ENCODE peak calls at places on chromosomes 13 and 19, in five cellular contexts. Z is Panc1, I is cardiac fibroblast, U is BE2C, A is NB4. E is an unnamed sample.

GRCh38 chr13:98584668-98585397 is 7.9 kb upstream of the STK24 start:
- DNase-seq in Z (no peak), I (no peak), U (no peak), A (no peak), E (no peak)

GRCh38 chr13:73428137-73428536 is 369.3 kb downstream of the KLF5 start:
- DNase-seq in Z (no peak), I (peak; percentile 84), U (no peak), A (no peak), E (no peak)

GRCh38 chr13:78187781-78188180 is 269.1 kb upstream of the EDNRB start:
- DNase-seq in Z (no peak), I (no peak), U (no peak), A (no peak), E (no peak)

GRCh38 chr13:65959305-65959704 is 1270.8 kb downstream of the PCDH9 start:
- DNase-seq in Z (no peak), I (peak; percentile 5), U (peak; percentile 19), A (no peak), E (no peak)

GRCh38 chr19:46927106-46927505 is 66.3 kb downstream of the ARHGAP35 start:
- DNase-seq in Z (no peak), I (no peak), U (no peak), A (no peak), E (no peak)

GRCh38 chr19:4380254-4380727 is 20.1 kb downstream of the SH3GL1 start:
- DNase-seq in Z (no peak), I (no peak), U (no peak), A (no peak), E (no peak)

GRCh38 chr19:43664008-43664407 is 6.0 kb downstream of the PLAUR start:
- DNase-seq in Z (no peak), I (no peak), U (no peak), A (peak; percentile 40), E (no peak)

GRCh38 chr19:47040869-47041268 is 7.6 kb downstream of the TMEM160 start:
- DNase-seq in Z (no peak), I (no peak), U (no peak), A (no peak), E (no peak)

GRCh38 chr13:44810067-44810840 is 179.0 kb downstream of the NUFIP1 start:
- DNase-seq in Z (no peak), I (peak; percentile 27), U (peak; percentile 50), A (peak; percentile 11), E (no peak)

GRCh38 chr13:42777476-42777875 is 3.9 kb upstream of the FAM216B start:
- DNase-seq in Z (no peak), I (peak; percentile 21), U (no peak), A (no peak), E (no peak)

GRCh38 chr13:30907167-30907761 is 1.2 kb downstream of the MEDAG start:
- DNase-seq in Z (no peak), I (peak; percentile 54), U (no peak), A (no peak), E (no peak)

GRCh38 chr19:46970815-46971214 is 48.8 kb upstream of the NPAS1 start:
- DNase-seq in Z (peak; percentile 50), I (peak; percentile 86), U (no peak), A (no peak), E (no peak)

GRCh38 chr13:49066856-49067255 is 91.1 kb downstream of the FNDC3A start:
- DNase-seq in Z (no peak), I (no peak), U (no peak), A (no peak), E (no peak)

GRCh38 chr19:39031368-39032163 is 783 bp downstream of the FBXO27 start:
- DNase-seq in Z (peak; percentile 100), I (peak; percentile 64), U (peak; percentile 92), A (peak; percentile 74), E (peak; percentile 97)

GRCh38 chr13:41111454-41111853 is 21.1 kb downstream of the KBTBD6 start:
- DNase-seq in Z (no peak), I (peak; percentile 61), U (no peak), A (no peak), E (no peak)

GRCh38 chr13:29853131-29853530 is 2.7 kb upstream of the UBL3 start:
- DNase-seq in Z (no peak), I (no peak), U (no peak), A (no peak), E (no peak)

GRCh38 chr19:4120531-4120930 is 3.4 kb downstream of the MAP2K2 start:
- DNase-seq in Z (no peak), I (peak; percentile 91), U (no peak), A (no peak), E (no peak)

GRCh38 chr19:39110263-39110967 is 15.2 kb upstream of the PAK4 start:
- DNase-seq in Z (peak; percentile 75), I (peak; percentile 50), U (peak; percentile 62), A (peak; percentile 31), E (peak; percentile 67)

GRCh38 chr13:98141938-98142426 is 912 bp upstream of the FARP1 start:
- DNase-seq in Z (no peak), I (no peak), U (peak; percentile 18), A (peak; percentile 9), E (peak; percentile 35)

GRCh38 chr13:30805603-30806011 is 70.3 kb downstream of the ALOX5AP start:
- DNase-seq in Z (no peak), I (no peak), U (peak; percentile 76), A (no peak), E (peak; percentile 21)

GRCh38 chr19:14107581-14108461 is 9.7 kb downstream of the PRKACA start:
- DNase-seq in Z (no peak), I (peak; percentile 91), U (no peak), A (no peak), E (no peak)

GRCh38 chr19:53808710-53809125 is 15.4 kb downstream of the NLRP12 start:
- DNase-seq in Z (peak; percentile 33), I (peak; percentile 70), U (no peak), A (peak; percentile 73), E (no peak)

GRCh38 chr19:35027009-35027408 is 3.3 kb upstream of the SCN1B start:
- DNase-seq in Z (no peak), I (no peak), U (no peak), A (no peak), E (no peak)

GRCh38 chr13:110264685-110265275 is 42.2 kb downstream of the COL4A1 start:
- DNase-seq in Z (no peak), I (no peak), U (no peak), A (no peak), E (no peak)

GRCh38 chr13:44868397-44868796 is 120.9 kb downstream of the NUFIP1 start:
- DNase-seq in Z (no peak), I (no peak), U (no peak), A (no peak), E (no peak)

GRCh38 chr13:77026255-77026782 is 640 bp downstream of the FBXL3 start:
- DNase-seq in Z (no peak), I (peak; percentile 72), U (peak; percentile 83), A (peak; percentile 91), E (peak; percentile 75)

GRCh38 chr13:61052175-61052574 is 363.5 kb downstream of the PCDH20 start:
- DNase-seq in Z (no peak), I (no peak), U (no peak), A (peak; percentile 4), E (no peak)

GRCh38 chr19:6761053-6761676 is 6.1 kb downstream of the SH2D3A start:
- DNase-seq in Z (no peak), I (peak; percentile 39), U (peak; percentile 55), A (peak; percentile 37), E (no peak)

GRCh38 chr13:111048387-111048786 is 66.7 kb upstream of the ARHGEF7 start:
- DNase-seq in Z (no peak), I (no peak), U (no peak), A (no peak), E (no peak)

GRCh38 chr19:18870531-18871172 is 25.3 kb downstream of the CERS1 start:
- DNase-seq in Z (no peak), I (no peak), U (no peak), A (no peak), E (no peak)

DNA sequence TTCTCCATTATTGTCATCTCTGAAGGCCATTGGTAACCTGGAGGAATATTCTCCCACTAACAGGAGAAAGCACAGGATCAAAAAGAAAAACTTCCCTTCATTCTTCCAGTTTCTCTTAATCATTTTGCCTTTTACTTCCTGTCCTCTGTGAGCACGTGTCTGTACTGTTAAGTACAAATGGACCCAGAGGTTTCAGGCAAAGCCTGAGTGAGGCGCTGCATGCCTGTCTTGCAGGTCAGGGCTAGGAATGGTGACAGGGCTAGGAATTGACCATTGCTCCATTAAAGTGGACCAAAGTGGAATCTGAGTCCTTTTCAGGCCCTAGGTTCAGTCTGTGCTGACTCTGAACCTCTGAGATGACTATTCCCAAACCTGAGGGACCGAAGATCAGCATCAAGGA is 326.7 kb downstream of the SHISA2 start:
- DNase-seq in Z (no peak), I (no peak), U (no peak), A (peak; percentile 4), E (no peak)
- TF ChIP-seq CTCF in Z (no peak), I (no peak), U (no peak), A (no peak), E (no peak)

DNA sequence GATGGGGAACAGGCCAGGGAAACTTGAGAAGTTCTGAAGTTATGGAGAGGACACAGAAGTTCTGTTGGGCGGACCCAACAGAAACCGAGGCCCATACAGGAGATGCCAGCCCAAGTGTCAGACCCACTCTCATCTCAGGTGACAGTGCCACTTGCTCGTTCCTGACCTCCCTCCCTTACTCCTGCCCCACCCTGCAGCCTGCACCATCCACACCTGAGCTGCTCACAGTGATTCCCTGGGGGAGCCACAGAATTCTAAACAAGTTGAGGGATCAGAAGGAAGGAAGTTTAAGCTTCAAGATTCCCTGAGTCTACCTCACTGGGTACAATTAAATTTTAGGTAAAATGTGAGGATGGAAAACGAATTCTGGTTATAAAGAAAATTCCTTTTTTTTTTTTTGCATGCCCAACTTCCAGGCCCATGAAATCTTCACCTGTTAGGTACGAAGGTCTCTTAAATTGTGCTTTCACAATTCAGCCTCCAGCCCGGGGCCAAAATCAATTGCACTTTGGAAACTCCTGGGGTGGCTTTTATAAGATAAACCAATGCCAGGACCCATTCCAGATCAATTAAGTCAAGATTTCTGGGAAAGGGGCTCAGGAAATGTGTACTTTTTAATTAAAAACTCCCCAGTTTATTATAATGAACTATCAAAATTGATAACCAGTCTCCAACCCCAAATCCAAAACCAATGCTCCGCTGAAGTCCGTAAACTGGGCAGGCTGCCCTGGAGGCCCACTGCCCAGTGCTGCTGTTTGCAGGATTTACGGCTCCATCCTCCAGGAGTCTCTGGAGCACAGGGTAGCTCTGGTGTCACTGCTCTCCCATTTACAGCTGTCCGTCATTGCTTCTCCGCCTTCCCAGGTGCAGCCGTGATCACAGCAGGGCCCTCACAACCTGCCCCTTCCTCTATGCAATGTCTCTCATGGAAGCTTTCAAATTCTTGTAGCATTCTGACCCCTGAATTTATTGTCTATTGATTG is 643.5 kb downstream of the UQCRFS1 start:
- DNase-seq in Z (no peak), I (no peak), U (no peak), A (no peak), E (peak; percentile 18)
- TF ChIP-seq CTCF in Z (no peak), I (no peak), U (no peak), A (no peak), E (no peak)

GRCh38 chr13:96141032-96141431 is 51.1 kb downstream of the HS6ST3 start:
- DNase-seq in Z (peak; percentile 4), I (peak; percentile 68), U (no peak), A (peak; percentile 35), E (no peak)
- TF ChIP-seq CTCF in Z (peak; percentile 33), I (peak; percentile 31), U (peak; percentile 43), A (peak; percentile 6), E (peak; percentile 20)

GRCh38 chr19:55213547-55213946 is 4.2 kb upstream of the PTPRH start:
- DNase-seq in Z (no peak), I (no peak), U (no peak), A (no peak), E (no peak)

GRCh38 chr19:55220525-55220924 is 8.0 kb downstream of the TMEM86B start:
- DNase-seq in Z (no peak), I (no peak), U (no peak), A (no peak), E (peak; percentile 55)

GRCh38 chr19:55212447-55212846 is 3.1 kb upstream of the PTPRH start:
- DNase-seq in Z (no peak), I (peak; percentile 24), U (peak; percentile 52), A (peak; percentile 56), E (no peak)

GRCh38 chr19:55216461-55217198 is 7.3 kb upstream of the PTPRH start:
- DNase-seq in Z (peak; percentile 99), I (peak; percentile 100), U (peak; percentile 95), A (peak; percentile 92), E (peak; percentile 97)
- TF ChIP-seq CTCF in Z (no peak), I (no peak), U (no peak), A (no peak), E (no peak)